ENCODE peak calls at places on chromosomes 6 and 20, in six cellular contexts. Z is left colon; X is left lung; Y is T-cell; W is activated T-cell treated with anti-CD3 and anti-CD28 coated beads, Interleukin-2, amount 50 U/mL, for 4 hours; L is RWPE2. H is an unnamed sample.

GRCh38 chr6:1281746-1282145 is 30.2 kb upstream of the FOXQ1 start:
- ATAC-seq in Y (no peak), W (no peak), L (no peak), Z (no peak), X (no peak), H (no peak)

GRCh38 chr20:47863531-47863930 is 78.2 kb upstream of the SULF2 start:
- ATAC-seq in Z (no peak), W (no peak), Y (no peak), L (no peak), X (no peak), H (no peak)

GRCh38 chr6:157569543-157569942 is 188.6 kb downstream of the ZDHHC14 start:
- ATAC-seq in Y (peak), L (no peak), Z (no peak), X (no peak), W (peak), H (peak)

GRCh38 chr20:1335961-1336698 is 7.2 kb upstream of the SDCBP2 start:
- ATAC-seq in L (no peak), Z (no peak), Y (no peak), W (no peak), X (peak), H (peak)

GRCh38 chr6:27814665-27815424 is 97.4 kb downstream of the OR2B2 start:
- ATAC-seq in W (peak), L (peak), Z (peak), Y (peak), X (peak), H (peak)

GRCh38 chr20:62549029-62549428 is 73.2 kb upstream of the GATA5 start:
- ATAC-seq in Y (no peak), Z (no peak), L (no peak), W (no peak), X (no peak), H (no peak)

GRCh38 chr20:22962567-22963439 is 72.3 kb upstream of the SSTR4 start:
- ATAC-seq in Y (no peak), Z (no peak), L (peak), W (no peak), X (peak), H (no peak)

GRCh38 chr6:31575335-31575901 is at the start of gene TNF:
- ATAC-seq in Y (peak), X (peak), L (no peak), Z (peak), W (peak), H (peak)

GRCh38 chr6:43386492-43386891 is 17.0 kb upstream of the ZNF318 start:
- ATAC-seq in X (no peak), L (no peak), Y (no peak), W (no peak), Z (no peak), H (no peak)

GRCh38 chr6:137488736-137489409 is 5.3 kb downstream of the OLIG3 start:
- ATAC-seq in L (no peak), X (peak), Y (peak), Z (no peak), W (peak), H (no peak)

GRCh38 chr6:51495806-51496380 is 591.5 kb downstream of the PKHD1 start:
- ATAC-seq in W (no peak), L (no peak), Z (no peak), X (no peak), Y (no peak), H (no peak)

GRCh38 chr6:137699036-137699683 is 167.9 kb upstream of the TNFAIP3 start:
- ATAC-seq in W (peak), Z (no peak), X (peak), Y (peak), L (peak), H (peak)

GRCh38 chr6:106381871-106382270 is 21.4 kb downstream of the CRYBG1 start:
- ATAC-seq in L (peak), W (no peak), Z (peak), Y (peak), X (peak), H (no peak)

GRCh38 chr6:346389-347030 is 45.0 kb upstream of the IRF4 start:
- ATAC-seq in Z (no peak), W (no peak), X (no peak), L (no peak), Y (no peak), H (no peak)

GRCh38 chr6:164396071-164397047 is 913.0 kb downstream of the C6orf118 start:
- ATAC-seq in Z (no peak), L (no peak), X (peak), Y (no peak), W (no peak), H (no peak)

GRCh38 chr6:165846123-165846966 is 183.3 kb upstream of the PDE10A start:
- ATAC-seq in W (no peak), X (no peak), Y (no peak), L (peak), Z (peak), H (no peak)

GRCh38 chr20:58289143-58289542 is 20.4 kb upstream of the RAB22A start:
- ATAC-seq in X (no peak), Y (no peak), L (no peak), W (no peak), Z (no peak), H (no peak)

GRCh38 chr6:158620963-158621693 is 23.4 kb downstream of the DYNLT1 start:
- ATAC-seq in Z (no peak), Y (no peak), W (no peak), L (no peak), X (no peak), H (no peak)

GRCh38 chr6:111774346-111774703 is 98.9 kb downstream of the FYN start:
- ATAC-seq in Y (peak), W (no peak), L (peak), Z (no peak), X (no peak), H (no peak)

GRCh38 chr6:127198549-127198948 is 68.1 kb upstream of the RNF146 start:
- ATAC-seq in Y (no peak), X (peak), W (no peak), L (no peak), Z (no peak), H (no peak)

GRCh38 chr6:76862966-76863365 is 600.3 kb downstream of the HTR1B start:
- ATAC-seq in L (no peak), W (no peak), Z (no peak), Y (no peak), X (no peak), H (no peak)

GRCh38 chr6:137846772-137847313 is 20.2 kb upstream of the TNFAIP3 start:
- ATAC-seq in X (peak), L (no peak), Z (peak), W (no peak), Y (no peak), H (peak)

GRCh38 chr6:15511248-15512125 is 151.3 kb downstream of the DTNBP1 start:
- ATAC-seq in X (no peak), Z (no peak), L (no peak), Y (no peak), W (no peak), H (no peak)